ENCODE peak calls at places on chromosomes 7 and 10, in seven cellular contexts. J is activated CD4-positive, alpha-beta T cell treated with anti-CD3 and anti-CD28 coated beads, Interleukin-2, amount 50 U/mL, for 48 hours; Z is naive thymus-derived CD4-positive, alpha-beta T cell; N is WTC11; P is hypothalamus; G is stimulated activated CD4-positive, alpha-beta T cell treated with anti-CD3 and anti-CD28 coated beads, Interleukin-1b, Interleukin-23, amount 100 ng/mL, for 24 hours; L is GM12865. U is an unnamed sample.

GRCh38 chr10:123993534-123994416 is 99.6 kb downstream of the CHST15 start:
- DNase-seq in L (no peak), J (no peak), Z (no peak), P (no peak), N (no peak), G (no peak), U (no peak)

GRCh38 chr10:121610798-121611325 is 12.6 kb upstream of the FGFR2 start:
- DNase-seq in Z (no peak), G (no peak), N (no peak), P (no peak), J (no peak), L (no peak), U (no peak)

GRCh38 chr7:122988333-122988732 is 7.2 kb downstream of the TAS2R16 start:
- DNase-seq in Z (no peak), J (no peak), N (no peak), P (no peak), G (no peak), L (no peak), U (no peak)

GRCh38 chr10:61897671-61898434 is 3.6 kb upstream of the ARID5B start:
- DNase-seq in G (no peak), L (peak; percentile 41), N (peak; percentile 19), P (peak; percentile 39), J (peak; percentile 11), Z (peak; percentile 7), U (no peak)

GRCh38 chr10:13722747-13723657 is 136.2 kb downstream of the PRPF18 start:
- DNase-seq in N (no peak), P (no peak), J (no peak), L (peak; percentile 63), G (no peak), Z (no peak), U (no peak)

GRCh38 chr7:36661135-36661840 is 63.0 kb downstream of the AOAH start:
- DNase-seq in J (no peak), N (no peak), G (no peak), L (no peak), Z (no peak), P (no peak), U (no peak)

GRCh38 chr10:44968101-44968886 is 8.7 kb downstream of the RASSF4 start:
- DNase-seq in L (peak; percentile 40), P (peak; percentile 32), G (no peak), J (no peak), Z (no peak), N (no peak), U (no peak)

GRCh38 chr7:1529383-1530116 is 952 bp upstream of the MAFK start:
- DNase-seq in P (no peak), G (no peak), N (no peak), L (no peak), Z (no peak), J (no peak), U (no peak)

GRCh38 chr10:29946953-29947700 is 112.3 kb downstream of the JCAD start:
- DNase-seq in J (no peak), N (no peak), L (no peak), G (no peak), P (no peak), Z (no peak), U (no peak)

GRCh38 chr10:57867226-57867625 is 400.5 kb downstream of the IPMK start:
- DNase-seq in P (no peak), N (no peak), J (no peak), L (no peak), G (no peak), Z (no peak), U (no peak)

GRCh38 chr7:88169717-88170320 is 50.0 kb downstream of the SRI start:
- DNase-seq in G (no peak), J (no peak), Z (no peak), P (no peak), N (no peak), L (peak; percentile 16), U (peak; percentile 7)

GRCh38 chr10:100341953-100342626 is 4.9 kb upstream of the SCD start:
- DNase-seq in Z (peak; percentile 37), L (peak; percentile 61), G (peak; percentile 21), N (peak; percentile 68), P (peak; percentile 64), J (peak; percentile 45), U (peak; percentile 15)

GRCh38 chr7:106947244-106947728 is 82.2 kb downstream of the PIK3CG start:
- DNase-seq in Z (peak; percentile 37), P (peak; percentile 9), N (peak; percentile 65), J (peak; percentile 12), L (peak; percentile 67), G (peak; percentile 5), U (peak; percentile 46)

GRCh38 chr10:92965314-92965713 is 95.3 kb upstream of the CYP26C1 start:
- DNase-seq in Z (peak; percentile 14), J (no peak), G (no peak), N (no peak), P (no peak), L (peak; percentile 56), U (peak; percentile 21)

GRCh38 chr7:30469303-30469702 is 9.3 kb downstream of the NOD1 start:
- DNase-seq in N (peak; percentile 68), Z (no peak), P (no peak), J (no peak), L (no peak), G (no peak), U (peak; percentile 97)

GRCh38 chr10:115049957-115050356 is 43.2 kb upstream of the ATRNL1 start:
- DNase-seq in G (no peak), N (no peak), P (no peak), L (no peak), J (no peak), Z (no peak), U (no peak)

GRCh38 chr7:88866265-88866863 is 70.8 kb upstream of the TEX47 start:
- DNase-seq in J (no peak), P (no peak), N (no peak), L (peak; percentile 1), Z (no peak), G (no peak), U (no peak)

GRCh38 chr10:97651773-97652172 is 11.3 kb downstream of the PI4K2A start:
- DNase-seq in G (no peak), Z (no peak), J (no peak), L (no peak), P (no peak), N (no peak), U (no peak)

GRCh38 chr7:154953006-154953684 is 49.8 kb downstream of the PAXIP1 start:
- DNase-seq in N (peak; percentile 86), Z (peak; percentile 59), L (peak; percentile 73), J (peak; percentile 79), P (no peak), G (peak; percentile 51), U (no peak)